ENCODE peak calls at places on chromosomes 3 and 15, in six cellular contexts. One of them, this sample, is unnamed.

GRCh38 chr15:62052714-62053113 is 7.5 kb downstream of the VPS13C start:
- DNase-seq in activated naive CD8-positive, alpha-beta T cell treated with anti-CD3 and anti-CD28 coated beads, Interleukin-2, amount 10 ng/mL, durations not matched to agents 7 days and 5 days: no peak
- DNase-seq in NCI-H187 treated with DMSO at 0.1 percent for 48 hours: no peak
- DNase-seq in ureter: no peak
- DNase-seq in NCI-H1105 treated with DMSO at 0.1 percent for 48 hours: no peak
- DNase-seq in SW480: no peak
- DNase-seq in this sample: no peak

GRCh38 chr15:74995779-74996765 is 709 bp downstream of the SCAMP5 start:
- DNase-seq in NCI-H187 treated with DMSO at 0.1 percent for 48 hours: no peak
- DNase-seq in SW480: no peak
- DNase-seq in NCI-H1105 treated with DMSO at 0.1 percent for 48 hours: peak
- DNase-seq in activated naive CD8-positive, alpha-beta T cell treated with anti-CD3 and anti-CD28 coated beads, Interleukin-2, amount 10 ng/mL, durations not matched to agents 7 days and 5 days: no peak
- DNase-seq in ureter: no peak
- DNase-seq in this sample: peak

GRCh38 chr3:197718904-197719303 is 17.8 kb downstream of the RUBCN start:
- DNase-seq in activated naive CD8-positive, alpha-beta T cell treated with anti-CD3 and anti-CD28 coated beads, Interleukin-2, amount 10 ng/mL, durations not matched to agents 7 days and 5 days: no peak
- DNase-seq in SW480: peak
- DNase-seq in ureter: peak
- DNase-seq in NCI-H187 treated with DMSO at 0.1 percent for 48 hours: no peak
- DNase-seq in NCI-H1105 treated with DMSO at 0.1 percent for 48 hours: no peak
- DNase-seq in this sample: peak

GRCh38 chr3:179026636-179027035 is 45.0 kb downstream of the ZMAT3 start:
- DNase-seq in SW480: no peak
- DNase-seq in ureter: no peak
- DNase-seq in NCI-H187 treated with DMSO at 0.1 percent for 48 hours: no peak
- DNase-seq in activated naive CD8-positive, alpha-beta T cell treated with anti-CD3 and anti-CD28 coated beads, Interleukin-2, amount 10 ng/mL, durations not matched to agents 7 days and 5 days: no peak
- DNase-seq in NCI-H1105 treated with DMSO at 0.1 percent for 48 hours: no peak
- DNase-seq in this sample: no peak

GRCh38 chr15:69718916-69719315 is 266.3 kb downstream of the RPLP1 start:
- DNase-seq in activated naive CD8-positive, alpha-beta T cell treated with anti-CD3 and anti-CD28 coated beads, Interleukin-2, amount 10 ng/mL, durations not matched to agents 7 days and 5 days: no peak
- DNase-seq in NCI-H1105 treated with DMSO at 0.1 percent for 48 hours: no peak
- DNase-seq in ureter: no peak
- DNase-seq in NCI-H187 treated with DMSO at 0.1 percent for 48 hours: no peak
- DNase-seq in SW480: no peak
- DNase-seq in this sample: peak

GRCh38 chr15:48059786-48060185 is 61.0 kb upstream of the SLC24A5 start:
- DNase-seq in NCI-H1105 treated with DMSO at 0.1 percent for 48 hours: no peak
- DNase-seq in SW480: no peak
- DNase-seq in NCI-H187 treated with DMSO at 0.1 percent for 48 hours: no peak
- DNase-seq in activated naive CD8-positive, alpha-beta T cell treated with anti-CD3 and anti-CD28 coated beads, Interleukin-2, amount 10 ng/mL, durations not matched to agents 7 days and 5 days: no peak
- DNase-seq in ureter: peak
- DNase-seq in this sample: no peak

GRCh38 chr3:39013289-39013688 is 38.5 kb downstream of the SCN11A start:
- DNase-seq in ureter: no peak
- DNase-seq in SW480: peak
- DNase-seq in NCI-H1105 treated with DMSO at 0.1 percent for 48 hours: no peak
- DNase-seq in activated naive CD8-positive, alpha-beta T cell treated with anti-CD3 and anti-CD28 coated beads, Interleukin-2, amount 10 ng/mL, durations not matched to agents 7 days and 5 days: no peak
- DNase-seq in NCI-H187 treated with DMSO at 0.1 percent for 48 hours: no peak
- DNase-seq in this sample: no peak

GRCh38 chr3:86794336-86795065 is 196.4 kb downstream of the VGLL3 start:
- DNase-seq in activated naive CD8-positive, alpha-beta T cell treated with anti-CD3 and anti-CD28 coated beads, Interleukin-2, amount 10 ng/mL, durations not matched to agents 7 days and 5 days: no peak
- DNase-seq in NCI-H1105 treated with DMSO at 0.1 percent for 48 hours: no peak
- DNase-seq in ureter: no peak
- DNase-seq in NCI-H187 treated with DMSO at 0.1 percent for 48 hours: no peak
- DNase-seq in SW480: no peak
- DNase-seq in this sample: no peak

GRCh38 chr15:40845511-40846284 is 1.9 kb downstream of the SPINT1 start:
- DNase-seq in activated naive CD8-positive, alpha-beta T cell treated with anti-CD3 and anti-CD28 coated beads, Interleukin-2, amount 10 ng/mL, durations not matched to agents 7 days and 5 days: no peak
- DNase-seq in SW480: peak
- DNase-seq in ureter: peak
- DNase-seq in NCI-H187 treated with DMSO at 0.1 percent for 48 hours: no peak
- DNase-seq in NCI-H1105 treated with DMSO at 0.1 percent for 48 hours: no peak
- DNase-seq in this sample: peak

This sample was measured in small intestine.